ENCODE peak calls at places on chromosomes 13 and 19, in eight cellular contexts. C is A549; K is HCT116; I is body of pancreas; N is CD8-positive, alpha-beta T cell; O is breast epithelium; E is cardiac muscle cell; U is psoas muscle. B is an unnamed sample.
A peak's percentile ranks its signal among the peaks of the same experiment; 100 is the strongest.

GRCh38 chr19:723714-724113 is 15.0 kb downstream of the PALM start:
- DNase-seq in C (no peak), K (no peak), I (no peak), N (no peak), O (no peak), E (no peak), U (no peak), B (no peak)

GRCh38 chr13:51923983-51924539 is 62.3 kb downstream of the CCDC70 start:
- DNase-seq in C (peak; percentile 9), K (peak; percentile 13), I (no peak), N (no peak), O (no peak), E (no peak), U (no peak), B (no peak)

GRCh38 chr19:32677657-32678056 is 2.0 kb downstream of the RGS9BP start:
- DNase-seq in C (no peak), K (no peak), I (no peak), N (no peak), O (no peak), E (no peak), U (no peak), B (no peak)

GRCh38 chr13:64633948-64634347 is 2596.2 kb downstream of the PCDH9 start:
- DNase-seq in C (no peak), K (no peak), I (no peak), N (no peak), O (no peak), E (no peak), U (no peak), B (no peak)

GRCh38 chr13:76783798-76784197 is 102.4 kb downstream of the KCTD12 start:
- DNase-seq in C (no peak), K (no peak), I (no peak), N (no peak), O (no peak), E (no peak), U (no peak), B (no peak)

GRCh38 chr13:109715902-109716301 is 70.5 kb downstream of the IRS2 start:
- DNase-seq in C (peak; percentile 43), K (no peak), I (no peak), N (no peak), O (no peak), E (peak; percentile 57), U (peak; percentile 51), B (no peak)

GRCh38 chr13:98978280-98978679 is 416 bp upstream of the DOCK9 start:
- DNase-seq in C (no peak), K (peak; percentile 15), I (no peak), N (no peak), O (no peak), E (peak; percentile 39), U (no peak), B (peak; percentile 43)

GRCh38 chr19:5881543-5882299 is 11.4 kb upstream of the FUT5 start:
- DNase-seq in C (no peak), K (no peak), I (no peak), N (no peak), O (no peak), E (no peak), U (no peak), B (no peak)

GRCh38 chr19:15551183-15552004 is 43.1 kb downstream of the CYP4F22 start:
- DNase-seq in C (peak; percentile 71), K (no peak), I (peak; percentile 27), N (peak; percentile 56), O (no peak), E (peak; percentile 27), U (no peak), B (no peak)

GRCh38 chr13:73672492-73672891 is 461.7 kb downstream of the KLF12 start:
- DNase-seq in C (peak; percentile 46), K (no peak), I (no peak), N (no peak), O (no peak), E (no peak), U (no peak), B (no peak)

GRCh38 chr19:44927746-44928145 is 13.3 kb downstream of the APOC1 start:
- DNase-seq in C (no peak), K (no peak), I (no peak), N (no peak), O (no peak), E (peak; percentile 96), U (no peak), B (no peak)

GRCh38 chr13:41222259-41222852 is 28.0 kb upstream of the KBTBD7 start:
- DNase-seq in C (peak; percentile 48), K (peak; percentile 50), I (peak; percentile 59), N (peak; percentile 9), O (no peak), E (peak; percentile 71), U (no peak), B (peak; percentile 43)

GRCh38 chr13:24684600-24684998 is 4.4 kb downstream of the ATP12A start:
- DNase-seq in C (no peak), K (no peak), I (no peak), N (no peak), O (no peak), E (peak; percentile 49), U (no peak), B (no peak)

GRCh38 chr19:19552811-19553210 is 14.7 kb downstream of the CILP2 start:
- DNase-seq in C (peak; percentile 47), K (no peak), I (no peak), N (no peak), O (no peak), E (peak; percentile 50), U (no peak), B (no peak)

GRCh38 chr19:28940751-28941500 is 272.0 kb downstream of the UQCRFS1 start:
- DNase-seq in C (no peak), K (no peak), I (no peak), N (no peak), O (no peak), E (peak; percentile 80), U (no peak), B (no peak)

GRCh38 chr13:66972659-66973058 is 257.5 kb downstream of the PCDH9 start:
- DNase-seq in C (no peak), K (no peak), I (no peak), N (no peak), O (no peak), E (peak; percentile 2), U (no peak), B (no peak)

GRCh38 chr13:66995366-66995663 is 234.8 kb downstream of the PCDH9 start:
- DNase-seq in C (no peak), K (no peak), I (no peak), N (no peak), O (no peak), E (no peak), U (no peak), B (no peak)

GRCh38 chr19:58123354-58123753 is 25.3 kb upstream of the ZSCAN18 start:
- DNase-seq in C (no peak), K (no peak), I (no peak), N (no peak), O (no peak), E (no peak), U (no peak), B (no peak)

GRCh38 chr19:58134244-58134643 is 16.3 kb downstream of the ZNF329 start:
- DNase-seq in C (no peak), K (no peak), I (no peak), N (no peak), O (no peak), E (no peak), U (no peak), B (no peak)

GRCh38 chr19:58128041-58128685 is 22.4 kb downstream of the ZNF329 start:
- DNase-seq in C (peak; percentile 32), K (no peak), I (no peak), N (no peak), O (no peak), E (no peak), U (no peak), B (no peak)

DNA sequence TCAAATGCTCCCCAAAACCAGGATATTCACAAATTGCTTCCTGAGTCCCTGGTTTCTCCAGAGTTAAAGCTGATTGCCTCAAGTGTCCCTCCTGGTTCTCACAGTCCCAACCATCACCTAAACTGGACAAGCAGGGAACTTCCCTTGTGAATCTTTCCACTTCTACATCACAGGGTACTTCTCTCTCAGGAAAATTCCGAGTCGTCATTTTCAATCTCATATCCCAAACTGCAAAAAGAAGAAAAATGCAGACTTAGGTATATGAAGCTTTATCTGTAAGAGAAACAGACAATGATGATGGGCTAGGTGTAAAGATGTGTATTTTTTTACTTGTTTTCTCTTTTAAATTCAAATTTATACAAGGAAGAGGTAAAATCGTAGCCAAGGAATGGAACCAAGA is 21.3 kb downstream of the ZNF329 start:
- DNase-seq in C (no peak), K (no peak), I (no peak), N (no peak), O (no peak), E (no peak), U (no peak), B (no peak)
- H3K9me3 ChIP-seq in C (peaks cover 97% of the 10 kb centered on the region), K (peaks cover 41% of the 10 kb centered on the region), I (peaks cover 2% of the 10 kb centered on the region), N (peaks cover 73% of the 10 kb centered on the region), O (peaks cover 100% of the 10 kb centered on the region), E (peaks cover 22% of the 10 kb centered on the region), U (peaks cover 94% of the 10 kb centered on the region), B (peaks cover 81% of the 10 kb centered on the region)

GRCh38 chr19:35208121-35208520 is 20.4 kb downstream of the FAM187B start:
- DNase-seq in C (no peak), K (no peak), I (no peak), N (no peak), O (no peak), E (no peak), U (no peak), B (no peak)
- TF ChIP-seq CTCF in C (no peak), K (no peak), I (no peak), N (no peak), O (no peak), E (no peak), U (no peak), B (no peak)

DNA sequence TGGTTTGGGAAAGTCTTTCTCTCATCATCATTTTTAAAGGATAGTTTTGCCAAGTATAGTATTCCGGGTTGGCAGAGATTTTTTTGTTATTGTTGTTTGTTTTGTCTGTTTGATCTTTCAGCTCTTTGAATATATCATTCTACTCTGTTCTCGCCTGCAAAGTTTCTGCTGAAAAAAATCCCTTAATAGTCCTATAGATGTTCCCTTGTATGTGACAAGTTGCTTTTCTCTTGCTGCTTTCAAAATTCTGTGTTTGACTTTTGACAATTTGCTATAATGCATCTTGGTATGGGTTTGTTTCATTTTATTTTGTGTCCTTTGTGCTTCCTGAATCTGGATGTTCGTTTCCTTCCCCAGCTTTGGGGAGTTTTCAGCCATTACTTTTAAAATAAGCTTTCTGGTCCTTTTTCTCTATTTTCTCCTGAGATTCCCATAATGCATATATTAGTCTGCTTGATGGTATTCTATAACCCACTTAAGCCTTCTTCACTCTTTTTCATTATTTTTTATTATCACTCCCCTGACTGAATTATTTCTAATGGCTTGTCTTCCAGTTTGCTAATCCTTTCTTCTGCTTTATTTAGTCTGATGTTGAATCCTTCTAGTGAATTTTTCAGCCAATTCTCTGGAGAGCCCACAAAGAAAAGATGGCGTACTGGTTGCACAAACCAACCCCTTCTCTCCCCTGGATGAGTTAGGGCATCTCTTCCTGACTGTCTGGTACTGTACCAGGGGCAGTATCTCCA is 14.6 kb downstream of the ZNF569 start:
- DNase-seq in C (no peak), K (no peak), I (no peak), N (no peak), O (no peak), E (no peak), U (no peak), B (no peak)
- H3K27ac ChIP-seq in C (no peak overlapping the region), K (no peak overlapping the region), I (no peak overlapping the region), N (no peak overlapping the region), O (no peak overlapping the region), E (no peak overlapping the region), U (no peak overlapping the region), B (no peak overlapping the region)

DNA sequence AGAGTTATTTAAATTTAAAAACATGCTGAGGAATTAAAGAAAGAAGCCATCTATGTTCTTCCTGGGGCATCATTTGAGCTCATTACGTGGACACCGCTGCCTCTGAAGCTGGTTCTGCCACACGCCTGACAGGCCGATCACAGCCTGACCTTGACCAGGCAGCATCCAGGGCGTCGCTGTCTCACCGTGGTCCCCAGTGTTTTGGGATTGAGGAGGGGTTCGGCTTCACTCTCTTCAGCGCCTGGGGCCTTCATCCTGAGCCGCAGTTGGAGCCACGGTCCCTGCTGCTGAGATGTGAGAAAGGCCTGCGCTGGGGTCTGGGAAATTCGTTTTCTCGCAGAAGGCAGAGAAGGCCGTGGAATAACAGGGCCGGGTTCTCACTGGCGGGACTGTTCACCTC is 64.0 kb downstream of the ATP11A start:
- DNase-seq in C (no peak), K (no peak), I (no peak), N (no peak), O (no peak), E (no peak), U (no peak), B (no peak)
- H3K9me3 ChIP-seq in C (no peaks in the 10 kb centered on the region), K (no peaks in the 10 kb centered on the region), I (no peaks in the 10 kb centered on the region), N (no peaks in the 10 kb centered on the region), O (no peaks in the 10 kb centered on the region), E (no peaks in the 10 kb centered on the region), U (no peaks in the 10 kb centered on the region), B (no peaks in the 10 kb centered on the region)